ENCODE peak calls at places on chromosomes 1 and 21, in six cellular contexts. One of them, this sample, is unnamed.

GRCh38 chr1:180156201-180156600 is 1.5 kb downstream of the QSOX1 start:
- DNase-seq in adrenal gland: no peak
- DNase-seq in chondrocyte: no peak
- DNase-seq in BJ: no peak
- DNase-seq in fibroblast of villous mesenchyme: no peak
- DNase-seq in B cell: no peak
- DNase-seq in this sample: no peak

GRCh38 chr1:207218512-207219352 is 102.7 kb upstream of the CD55 start:
- DNase-seq in adrenal gland: peak; percentile 66
- DNase-seq in chondrocyte: no peak
- DNase-seq in BJ: no peak
- DNase-seq in fibroblast of villous mesenchyme: no peak
- DNase-seq in B cell: no peak
- DNase-seq in this sample: no peak

GRCh38 chr21:34701726-34702125 is 32.9 kb downstream of the CLIC6 start:
- DNase-seq in adrenal gland: no peak
- DNase-seq in chondrocyte: no peak
- DNase-seq in BJ: no peak
- DNase-seq in fibroblast of villous mesenchyme: peak; percentile 22
- DNase-seq in B cell: no peak
- DNase-seq in this sample: no peak

GRCh38 chr1:174191255-174191906 is 32.1 kb downstream of the RABGAP1L start:
- DNase-seq in adrenal gland: no peak
- DNase-seq in chondrocyte: no peak
- DNase-seq in BJ: peak; percentile 91
- DNase-seq in fibroblast of villous mesenchyme: peak; percentile 56
- DNase-seq in B cell: no peak
- DNase-seq in this sample: no peak

GRCh38 chr1:77030401-77031100 is 163.3 kb downstream of the ST6GALNAC5 start:
- DNase-seq in adrenal gland: no peak
- DNase-seq in chondrocyte: no peak
- DNase-seq in BJ: no peak
- DNase-seq in fibroblast of villous mesenchyme: no peak
- DNase-seq in B cell: no peak
- DNase-seq in this sample: no peak

GRCh38 chr21:44013380-44014088 is 1.4 kb downstream of the TRAPPC10 start:
- DNase-seq in adrenal gland: peak; percentile 23
- DNase-seq in chondrocyte: no peak
- DNase-seq in BJ: no peak
- DNase-seq in fibroblast of villous mesenchyme: peak; percentile 32
- DNase-seq in B cell: peak; percentile 54
- DNase-seq in this sample: no peak

GRCh38 chr1:117501275-117501674 is 104.6 kb upstream of the TENT5C start:
- DNase-seq in adrenal gland: no peak
- DNase-seq in chondrocyte: no peak
- DNase-seq in BJ: no peak
- DNase-seq in fibroblast of villous mesenchyme: peak; percentile 68
- DNase-seq in B cell: no peak
- DNase-seq in this sample: no peak

GRCh38 chr1:47030170-47030805 is 6.8 kb downstream of the CYP4X1 start:
- DNase-seq in adrenal gland: no peak
- DNase-seq in chondrocyte: no peak
- DNase-seq in BJ: no peak
- DNase-seq in fibroblast of villous mesenchyme: no peak
- DNase-seq in B cell: no peak
- DNase-seq in this sample: no peak

GRCh38 chr1:87644500-87645245 is 316.0 kb downstream of the LMO4 start:
- DNase-seq in adrenal gland: no peak
- DNase-seq in chondrocyte: no peak
- DNase-seq in BJ: peak; percentile 51
- DNase-seq in fibroblast of villous mesenchyme: peak; percentile 7
- DNase-seq in B cell: no peak
- DNase-seq in this sample: no peak

GRCh38 chr1:187877220-187877619 is 1048.5 kb downstream of the PLA2G4A start:
- DNase-seq in adrenal gland: no peak
- DNase-seq in chondrocyte: no peak
- DNase-seq in BJ: no peak
- DNase-seq in fibroblast of villous mesenchyme: no peak
- DNase-seq in B cell: no peak
- DNase-seq in this sample: no peak

GRCh38 chr1:4674676-4675075 is 20.3 kb downstream of the AJAP1 start:
- DNase-seq in adrenal gland: no peak
- DNase-seq in chondrocyte: no peak
- DNase-seq in BJ: no peak
- DNase-seq in fibroblast of villous mesenchyme: no peak
- DNase-seq in B cell: no peak
- DNase-seq in this sample: no peak

GRCh38 chr1:245168090-245168489 is 13.3 kb downstream of the KIF26B start:
- DNase-seq in adrenal gland: peak; percentile 64
- DNase-seq in chondrocyte: peak; percentile 41
- DNase-seq in BJ: no peak
- DNase-seq in fibroblast of villous mesenchyme: no peak
- DNase-seq in B cell: no peak
- DNase-seq in this sample: no peak
- TF ChIP-seq CTCF in adrenal gland: no peak
- TF ChIP-seq CTCF in chondrocyte: no peak
- TF ChIP-seq CTCF in BJ: no peak
- TF ChIP-seq CTCF in fibroblast of villous mesenchyme: no peak
- TF ChIP-seq CTCF in B cell: no peak
- TF ChIP-seq CTCF in this sample: no peak

GRCh38 chr1:195754297-195754696 is 853.9 kb downstream of the KCNT2 start:
- DNase-seq in adrenal gland: no peak
- DNase-seq in chondrocyte: no peak
- DNase-seq in BJ: no peak
- DNase-seq in fibroblast of villous mesenchyme: peak; percentile 18
- DNase-seq in B cell: no peak
- DNase-seq in this sample: no peak
- TF ChIP-seq CTCF in adrenal gland: no peak
- TF ChIP-seq CTCF in chondrocyte: no peak
- TF ChIP-seq CTCF in BJ: no peak
- TF ChIP-seq CTCF in fibroblast of villous mesenchyme: no peak
- TF ChIP-seq CTCF in B cell: no peak
- TF ChIP-seq CTCF in this sample: no peak

GRCh38 chr1:14439015-14439414 is 159.5 kb upstream of the KAZN start:
- DNase-seq in adrenal gland: no peak
- DNase-seq in chondrocyte: no peak
- DNase-seq in BJ: no peak
- DNase-seq in fibroblast of villous mesenchyme: no peak
- DNase-seq in B cell: no peak
- DNase-seq in this sample: no peak

GRCh38 chr1:14440166-14440565 is 158.3 kb upstream of the KAZN start:
- DNase-seq in adrenal gland: no peak
- DNase-seq in chondrocyte: no peak
- DNase-seq in BJ: no peak
- DNase-seq in fibroblast of villous mesenchyme: no peak
- DNase-seq in B cell: no peak
- DNase-seq in this sample: no peak

GRCh38 chr1:14438127-14438769 is 160.2 kb upstream of the KAZN start:
- DNase-seq in adrenal gland: no peak
- DNase-seq in chondrocyte: no peak
- DNase-seq in BJ: no peak
- DNase-seq in fibroblast of villous mesenchyme: no peak
- DNase-seq in B cell: no peak
- DNase-seq in this sample: no peak

GRCh38 chr1:14437410-14437913 is 161.0 kb upstream of the KAZN start:
- DNase-seq in adrenal gland: no peak
- DNase-seq in chondrocyte: no peak
- DNase-seq in BJ: no peak
- DNase-seq in fibroblast of villous mesenchyme: no peak
- DNase-seq in B cell: no peak
- DNase-seq in this sample: no peak

DNA sequence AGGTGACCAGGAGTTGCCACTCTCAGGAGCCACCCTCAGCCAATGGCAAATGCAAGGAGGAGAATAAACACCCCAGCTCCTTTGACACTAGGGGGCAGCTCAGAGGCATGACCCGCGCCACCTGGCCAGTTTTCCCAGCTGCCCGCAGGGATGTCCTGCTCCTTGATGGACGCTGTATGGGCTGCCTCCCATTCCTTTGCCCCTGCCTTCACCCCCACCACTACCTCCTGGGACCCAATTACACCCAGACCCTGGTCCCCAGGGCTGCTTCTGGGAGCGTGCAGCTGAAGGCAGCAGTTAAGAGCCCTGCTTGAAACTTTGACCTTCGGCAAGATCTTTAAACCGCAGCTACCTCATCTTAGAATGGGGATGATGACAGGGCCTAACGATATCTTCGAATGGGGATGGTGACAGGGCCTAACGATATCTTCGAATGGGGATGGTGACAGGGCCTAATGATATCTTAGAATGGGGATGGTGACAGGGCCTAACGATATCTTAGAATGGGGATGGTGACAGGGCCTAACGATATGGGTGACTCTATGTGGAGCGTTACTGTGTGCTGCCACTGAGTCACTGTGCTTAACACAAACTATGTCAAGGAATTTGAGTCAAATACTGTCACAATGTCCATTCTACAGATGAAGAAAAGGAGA is 163.0 kb upstream of the KAZN start:
- DNase-seq in adrenal gland: peak; percentile 34
- DNase-seq in chondrocyte: no peak
- DNase-seq in BJ: no peak
- DNase-seq in fibroblast of villous mesenchyme: no peak
- DNase-seq in B cell: no peak
- DNase-seq in this sample: peak; percentile 33
- TF ChIP-seq CTCF in adrenal gland: no peak
- TF ChIP-seq CTCF in chondrocyte: no peak
- TF ChIP-seq CTCF in BJ: no peak
- TF ChIP-seq CTCF in fibroblast of villous mesenchyme: no peak
- TF ChIP-seq CTCF in B cell: no peak
- TF ChIP-seq CTCF in this sample: no peak

DNA sequence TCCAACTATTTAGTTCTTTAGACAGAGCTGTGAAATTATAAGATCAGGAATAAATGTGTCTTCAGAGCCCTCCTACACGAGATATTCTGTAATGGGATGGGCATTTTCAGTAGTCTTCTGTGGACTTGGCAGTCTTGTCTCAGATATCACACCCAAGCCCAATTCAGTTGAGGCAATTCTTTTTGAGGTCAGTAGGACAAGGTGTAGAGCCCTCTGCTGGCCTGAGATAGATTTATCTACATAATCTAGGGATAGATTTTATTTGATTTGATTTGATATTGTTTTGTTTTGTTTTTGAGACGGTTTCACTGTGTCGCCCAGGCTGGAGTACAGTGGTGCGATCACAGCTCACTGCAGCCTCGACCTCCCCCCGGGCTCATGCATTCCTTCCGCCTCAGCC is 77.5 kb downstream of the FMN2 start:
- DNase-seq in adrenal gland: no peak
- DNase-seq in chondrocyte: no peak
- DNase-seq in BJ: no peak
- DNase-seq in fibroblast of villous mesenchyme: no peak
- DNase-seq in B cell: no peak
- DNase-seq in this sample: no peak
- TF ChIP-seq CTCF in adrenal gland: peak; percentile 8
- TF ChIP-seq CTCF in chondrocyte: peak; percentile 73
- TF ChIP-seq CTCF in BJ: peak; percentile 26
- TF ChIP-seq CTCF in fibroblast of villous mesenchyme: peak; percentile 11
- TF ChIP-seq CTCF in B cell: no peak
- TF ChIP-seq CTCF in this sample: no peak

DNA sequence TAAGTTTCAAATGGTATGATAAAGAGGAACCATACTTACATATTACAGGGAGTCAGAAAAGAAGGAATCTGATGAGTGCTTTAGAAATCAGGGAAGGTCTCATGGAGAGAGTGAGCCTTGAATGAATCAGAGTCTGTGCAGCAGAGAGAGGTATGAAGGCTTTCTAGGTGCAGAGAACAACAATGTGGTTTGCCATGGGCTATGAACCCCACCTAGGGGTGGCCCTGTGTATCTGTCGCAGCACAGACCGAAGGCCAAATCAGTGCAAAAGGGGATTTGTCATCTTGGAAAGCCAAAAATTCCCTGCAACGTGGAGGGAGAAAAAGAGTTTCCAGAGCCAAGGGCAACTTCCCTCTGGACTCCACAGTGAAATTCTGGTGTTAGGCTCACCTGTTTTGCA is 3.5 kb downstream of the PAPPA2 start:
- DNase-seq in adrenal gland: no peak
- DNase-seq in chondrocyte: no peak
- DNase-seq in BJ: no peak
- DNase-seq in fibroblast of villous mesenchyme: no peak
- DNase-seq in B cell: no peak
- DNase-seq in this sample: peak; percentile 5
- TF ChIP-seq CTCF in adrenal gland: no peak
- TF ChIP-seq CTCF in chondrocyte: no peak
- TF ChIP-seq CTCF in BJ: peak; percentile 14
- TF ChIP-seq CTCF in fibroblast of villous mesenchyme: peak; percentile 18
- TF ChIP-seq CTCF in B cell: no peak
- TF ChIP-seq CTCF in this sample: no peak

DNA sequence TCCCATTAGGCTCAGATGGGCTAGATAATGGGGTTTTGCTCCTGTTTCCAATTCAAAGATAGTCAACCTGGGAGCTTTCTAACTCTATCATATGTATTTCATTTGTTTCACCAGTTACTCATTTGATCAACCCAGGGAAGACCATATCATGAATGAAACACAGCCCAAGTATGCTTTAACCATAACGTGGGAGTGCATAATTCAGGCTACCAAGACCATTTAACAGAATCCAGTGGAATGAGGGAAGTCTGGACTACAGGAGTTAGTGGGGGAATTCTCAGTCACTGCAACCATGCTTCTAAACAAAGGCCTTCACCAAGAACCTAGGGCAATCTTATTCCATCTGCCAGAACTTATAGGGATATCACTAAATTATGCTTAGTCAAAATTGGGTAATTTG is 15.0 kb upstream of the SLC16A1 start:
- DNase-seq in adrenal gland: no peak
- DNase-seq in chondrocyte: no peak
- DNase-seq in BJ: peak; percentile 20
- DNase-seq in fibroblast of villous mesenchyme: no peak
- DNase-seq in B cell: no peak
- DNase-seq in this sample: no peak
- TF ChIP-seq CTCF in adrenal gland: no peak
- TF ChIP-seq CTCF in chondrocyte: no peak
- TF ChIP-seq CTCF in BJ: no peak
- TF ChIP-seq CTCF in fibroblast of villous mesenchyme: no peak
- TF ChIP-seq CTCF in B cell: no peak
- TF ChIP-seq CTCF in this sample: no peak

This sample was measured in GM13976.